ENCODE peak calls at places on chromosomes 16 and 17, in seven cellular contexts. One of them, this sample, is unnamed.

GRCh38 chr17:30316736-30317135 is 17.1 kb downstream of the TMIGD1 start:
- DNase-seq in K562: no peak
- DNase-seq in GM12878: no peak
- DNase-seq in HepG2: no peak
- DNase-seq in H1: no peak
- DNase-seq in SK-N-SH: no peak
- DNase-seq in GM12891: no peak
- DNase-seq in this sample: no peak

GRCh38 chr16:46757339-46758050 is 9.4 kb upstream of the MYLK3 start:
- DNase-seq in K562: peak; percentile 57
- DNase-seq in GM12878: no peak
- DNase-seq in SK-N-SH: peak; percentile 92
- DNase-seq in HepG2: no peak
- DNase-seq in H1: no peak
- DNase-seq in GM12891: no peak
- DNase-seq in this sample: no peak

GRCh38 chr17:45391291-45391690 is 41.4 kb downstream of the ARHGAP27 start:
- DNase-seq in HepG2: no peak
- DNase-seq in K562: no peak
- DNase-seq in H1: no peak
- DNase-seq in SK-N-SH: no peak
- DNase-seq in GM12891: no peak
- DNase-seq in GM12878: no peak
- DNase-seq in this sample: no peak

GRCh38 chr17:31472137-31472536 is 80.7 kb downstream of the RAB11FIP4 start:
- DNase-seq in H1: no peak
- DNase-seq in K562: peak; percentile 39
- DNase-seq in GM12891: no peak
- DNase-seq in GM12878: no peak
- DNase-seq in HepG2: peak; percentile 75
- DNase-seq in SK-N-SH: no peak
- DNase-seq in this sample: no peak

GRCh38 chr17:61482467-61482866 is 30.2 kb downstream of the TBX4 start:
- DNase-seq in K562: no peak
- DNase-seq in GM12878: no peak
- DNase-seq in SK-N-SH: no peak
- DNase-seq in HepG2: no peak
- DNase-seq in H1: no peak
- DNase-seq in GM12891: no peak
- DNase-seq in this sample: no peak

GRCh38 chr17:64174686-64175456 is 44.9 kb upstream of the ERN1 start:
- DNase-seq in H1: no peak
- DNase-seq in HepG2: no peak
- DNase-seq in K562: no peak
- DNase-seq in GM12878: no peak
- DNase-seq in GM12891: no peak
- DNase-seq in SK-N-SH: no peak
- DNase-seq in this sample: no peak

GRCh38 chr17:78143214-78144145 is 2.7 kb upstream of the C17orf99 start:
- DNase-seq in H1: no peak
- DNase-seq in K562: no peak
- DNase-seq in GM12891: no peak
- DNase-seq in HepG2: no peak
- DNase-seq in SK-N-SH: no peak
- DNase-seq in GM12878: no peak
- DNase-seq in this sample: no peak

GRCh38 chr17:31919802-31920525 is 16.8 kb upstream of the SUZ12 start:
- DNase-seq in SK-N-SH: no peak
- DNase-seq in K562: no peak
- DNase-seq in GM12891: no peak
- DNase-seq in GM12878: no peak
- DNase-seq in HepG2: peak; percentile 6
- DNase-seq in H1: no peak
- DNase-seq in this sample: no peak

GRCh38 chr17:64781394-64781793 is 119.3 kb upstream of the SMURF2 start:
- DNase-seq in K562: no peak
- DNase-seq in GM12891: peak; percentile 53
- DNase-seq in SK-N-SH: peak; percentile 62
- DNase-seq in HepG2: no peak
- DNase-seq in H1: no peak
- DNase-seq in GM12878: no peak
- DNase-seq in this sample: no peak

DNA sequence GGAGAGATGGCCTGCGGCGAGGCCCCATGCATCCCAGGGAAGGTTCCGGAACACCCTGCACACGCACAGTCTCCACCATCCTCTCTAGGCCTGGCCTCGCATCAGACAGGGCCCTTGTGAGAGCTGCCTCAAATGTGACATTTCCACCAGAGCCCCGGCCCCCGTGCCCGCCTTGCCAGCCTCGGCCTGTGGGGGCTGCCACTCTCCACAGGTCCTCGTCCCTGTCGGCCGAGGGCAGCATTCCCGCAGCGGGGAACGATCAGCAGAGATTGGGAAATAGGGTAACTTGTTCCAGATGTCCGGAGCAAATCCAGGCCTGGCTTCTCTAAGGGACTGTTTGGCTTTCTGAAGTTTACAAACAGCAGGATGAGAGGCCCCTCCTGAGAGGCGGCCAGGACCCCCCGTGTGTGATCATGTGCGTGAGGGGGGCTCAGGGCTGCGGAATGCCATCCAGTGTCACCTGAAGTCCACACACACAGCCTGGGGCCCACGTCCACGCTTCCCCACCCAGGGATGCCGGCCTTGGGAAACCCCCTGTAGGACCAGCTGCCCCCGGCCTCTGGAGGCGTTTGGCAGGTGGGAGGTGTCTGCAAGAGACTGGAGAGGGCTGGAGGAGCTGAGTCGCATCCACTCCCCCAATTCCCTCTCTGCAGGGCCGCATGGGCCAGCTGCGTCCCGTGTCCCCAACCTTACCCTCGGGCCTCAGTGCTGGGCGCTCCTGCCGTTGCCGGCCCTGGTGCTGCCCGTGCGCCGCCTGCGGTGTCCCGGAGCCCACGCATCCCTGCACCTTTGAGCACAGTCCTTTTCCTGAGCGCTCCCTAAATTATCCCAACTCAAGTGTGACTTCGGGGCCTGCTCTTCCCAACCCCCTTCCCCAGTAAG is 70.4 kb downstream of the ZDHHC7 start:
- DNase-seq in SK-N-SH: peak; percentile 93
- DNase-seq in K562: no peak
- DNase-seq in H1: no peak
- DNase-seq in GM12891: no peak
- DNase-seq in GM12878: no peak
- DNase-seq in HepG2: no peak
- DNase-seq in this sample: no peak
- TF ChIP-seq TAF1 in SK-N-SH: no peak
- TF ChIP-seq TAF1 in K562: no peak
- TF ChIP-seq TAF1 in H1: no peak
- TF ChIP-seq TAF1 in GM12891: no peak
- TF ChIP-seq TAF1 in GM12878: no peak
- TF ChIP-seq TAF1 in HepG2: no peak
- TF ChIP-seq TAF1 in this sample: no peak

DNA sequence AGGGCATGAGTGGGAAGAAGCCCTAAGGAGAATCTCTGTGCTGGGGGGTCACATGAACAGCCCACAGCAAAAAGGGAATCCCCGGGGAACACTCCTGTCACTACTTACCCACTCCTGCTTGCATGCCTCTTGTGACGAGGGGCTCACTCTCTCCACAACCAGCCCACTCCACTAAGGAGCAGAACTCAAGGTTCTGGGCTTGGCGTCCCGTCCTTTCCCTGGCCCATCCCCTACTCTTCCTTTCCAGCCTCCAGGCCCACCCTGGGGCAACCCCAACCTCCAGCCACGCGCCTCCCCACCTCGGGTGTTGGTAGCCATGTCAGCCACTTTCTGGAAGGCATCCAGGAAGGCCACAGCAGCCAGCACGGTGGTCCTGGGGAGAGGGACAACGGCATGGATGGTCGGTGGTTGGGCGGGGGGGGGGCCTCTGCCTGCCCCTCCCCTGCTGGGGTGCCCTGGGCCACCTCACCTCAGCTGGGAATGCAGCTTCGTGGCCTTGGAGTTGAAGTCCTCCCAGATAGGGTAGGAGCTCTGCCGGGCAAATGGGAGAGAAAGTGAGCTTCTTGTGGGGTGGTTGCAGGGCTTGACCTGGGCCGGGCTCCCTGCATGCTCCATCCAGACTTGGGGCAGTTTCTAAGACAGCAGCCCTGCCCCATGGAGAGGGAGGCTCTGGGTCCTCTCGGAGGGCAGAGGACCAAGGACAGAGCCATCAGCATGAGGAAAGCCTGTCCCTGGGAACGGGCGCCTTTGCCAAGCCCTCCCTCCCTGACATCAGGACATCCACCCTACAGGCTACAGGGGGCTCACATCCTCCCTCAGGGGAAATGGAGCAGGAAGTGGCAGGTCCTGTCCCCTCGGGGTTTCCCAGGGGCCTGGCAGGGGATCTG is 5.1 kb downstream of the MTSS2 start:
- DNase-seq in K562: no peak
- DNase-seq in HepG2: no peak
- DNase-seq in SK-N-SH: no peak
- DNase-seq in H1: no peak
- DNase-seq in GM12891: no peak
- DNase-seq in GM12878: no peak
- DNase-seq in this sample: no peak
- TF ChIP-seq TAF1 in K562: no peak
- TF ChIP-seq TAF1 in HepG2: no peak
- TF ChIP-seq TAF1 in SK-N-SH: no peak
- TF ChIP-seq TAF1 in H1: no peak
- TF ChIP-seq TAF1 in GM12891: no peak
- TF ChIP-seq TAF1 in GM12878: no peak
- TF ChIP-seq TAF1 in this sample: no peak

GRCh38 chr17:28743243-28744103 is at the start of gene TRAF4:
- DNase-seq in GM12891: peak; percentile 73
- DNase-seq in HepG2: peak; percentile 73
- DNase-seq in SK-N-SH: peak; percentile 92
- DNase-seq in GM12878: no peak
- DNase-seq in H1: no peak
- DNase-seq in K562: peak; percentile 95
- DNase-seq in this sample: peak; percentile 74
- TF ChIP-seq TAF1 in GM12891: peak; percentile 78
- TF ChIP-seq TAF1 in HepG2: no peak
- TF ChIP-seq TAF1 in SK-N-SH: peak; percentile 82
- TF ChIP-seq TAF1 in GM12878: peak; percentile 96
- TF ChIP-seq TAF1 in H1: peak; percentile 93
- TF ChIP-seq TAF1 in K562: peak; percentile 82
- TF ChIP-seq TAF1 in this sample: peak; percentile 85

DNA sequence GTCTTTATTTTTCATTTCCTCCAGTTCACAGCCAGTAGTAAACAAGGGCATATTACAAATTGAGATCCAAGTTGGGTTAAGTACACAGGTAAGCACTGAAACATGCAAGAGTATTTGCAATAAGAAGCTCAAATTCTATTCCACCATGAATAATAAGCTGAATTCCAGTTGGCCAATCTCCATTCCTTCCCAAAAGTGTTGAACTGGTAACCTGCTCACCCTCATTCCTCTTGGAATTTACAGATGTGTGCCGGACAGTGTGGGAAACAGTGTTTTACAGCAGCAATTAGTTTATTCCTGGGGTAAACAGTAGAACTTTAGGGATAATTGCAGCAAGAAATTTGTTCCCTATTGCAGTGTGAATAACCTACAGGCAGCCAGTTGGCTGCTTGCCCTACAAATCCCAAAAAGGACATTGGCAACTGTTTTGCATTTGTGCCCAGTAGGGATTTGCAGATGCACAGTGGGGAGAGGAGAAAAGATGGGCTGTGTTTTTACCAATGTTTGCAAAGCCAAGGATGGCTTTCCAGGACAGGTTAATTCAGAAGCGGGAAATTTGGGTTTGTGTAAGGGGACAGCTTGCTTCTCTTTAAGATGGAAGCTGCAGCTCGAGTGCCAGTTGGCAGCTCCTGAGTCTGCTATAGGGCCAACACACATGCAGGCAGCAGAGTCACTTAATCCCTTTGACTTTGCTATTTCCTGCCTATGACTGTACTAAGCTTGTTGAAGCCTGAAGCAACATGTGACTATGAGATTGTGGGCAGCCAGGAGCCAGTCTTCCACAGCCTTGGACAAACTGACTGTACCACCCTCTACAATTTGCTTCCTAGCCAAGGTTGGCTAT is 318.9 kb downstream of the MAP2K6 start:
- DNase-seq in H1: no peak
- DNase-seq in GM12891: no peak
- DNase-seq in K562: no peak
- DNase-seq in SK-N-SH: no peak
- DNase-seq in HepG2: no peak
- DNase-seq in GM12878: no peak
- DNase-seq in this sample: no peak
- TF ChIP-seq TAF1 in H1: no peak
- TF ChIP-seq TAF1 in GM12891: no peak
- TF ChIP-seq TAF1 in K562: no peak
- TF ChIP-seq TAF1 in SK-N-SH: no peak
- TF ChIP-seq TAF1 in HepG2: no peak
- TF ChIP-seq TAF1 in GM12878: no peak
- TF ChIP-seq TAF1 in this sample: no peak

GRCh38 chr16:82433042-82433441 is 193.7 kb upstream of the CDH13 start:
- DNase-seq in SK-N-SH: no peak
- DNase-seq in GM12878: no peak
- DNase-seq in HepG2: no peak
- DNase-seq in K562: no peak
- DNase-seq in GM12891: no peak
- DNase-seq in H1: no peak
- DNase-seq in this sample: no peak

GRCh38 chr16:82432261-82432660 is 194.5 kb upstream of the CDH13 start:
- DNase-seq in H1: no peak
- DNase-seq in SK-N-SH: no peak
- DNase-seq in GM12891: no peak
- DNase-seq in GM12878: no peak
- DNase-seq in K562: no peak
- DNase-seq in HepG2: no peak
- DNase-seq in this sample: no peak
- TF ChIP-seq TAF1 in H1: no peak
- TF ChIP-seq TAF1 in SK-N-SH: no peak
- TF ChIP-seq TAF1 in GM12891: no peak
- TF ChIP-seq TAF1 in GM12878: no peak
- TF ChIP-seq TAF1 in K562: no peak
- TF ChIP-seq TAF1 in HepG2: no peak
- TF ChIP-seq TAF1 in this sample: no peak

GRCh38 chr17:76527430-76528111 is 9.9 kb downstream of the CYGB start:
- DNase-seq in SK-N-SH: peak; percentile 71
- DNase-seq in K562: no peak
- DNase-seq in GM12878: no peak
- DNase-seq in HepG2: peak; percentile 80
- DNase-seq in GM12891: no peak
- DNase-seq in H1: no peak
- DNase-seq in this sample: no peak
- TF ChIP-seq TAF1 in SK-N-SH: no peak
- TF ChIP-seq TAF1 in K562: no peak
- TF ChIP-seq TAF1 in GM12878: no peak
- TF ChIP-seq TAF1 in HepG2: no peak
- TF ChIP-seq TAF1 in GM12891: no peak
- TF ChIP-seq TAF1 in H1: no peak
- TF ChIP-seq TAF1 in this sample: no peak

DNA sequence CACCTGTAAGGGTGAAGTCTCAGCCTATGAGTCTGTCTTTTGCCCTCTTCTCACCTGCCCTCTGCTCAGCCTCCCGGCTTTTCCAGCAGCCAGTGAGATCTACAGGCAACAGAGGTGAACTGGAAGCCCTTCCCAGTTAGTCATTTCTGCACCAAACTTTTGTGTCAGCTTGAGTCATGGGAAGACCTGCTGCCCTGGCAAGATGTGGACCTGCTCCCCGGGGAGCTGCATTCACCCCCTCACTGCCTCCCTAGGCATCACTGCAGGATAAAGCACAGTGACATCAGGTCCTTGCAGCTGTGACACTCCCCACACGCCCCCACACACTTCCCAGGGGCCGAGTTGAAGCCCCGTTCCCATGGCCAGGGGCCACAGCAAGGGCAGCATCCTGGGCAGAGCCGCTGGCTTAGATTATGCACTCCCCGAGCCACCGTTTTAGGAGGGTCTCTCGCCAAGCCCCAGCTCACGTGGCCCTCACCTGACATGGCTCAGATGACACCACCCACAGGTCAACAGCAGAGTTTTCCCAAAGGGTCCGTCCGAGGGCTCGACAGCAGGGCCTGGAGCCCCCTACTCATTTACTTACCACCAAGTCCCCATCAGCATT is 6.5 kb upstream of the ABR start:
- DNase-seq in GM12891: no peak
- DNase-seq in GM12878: no peak
- DNase-seq in HepG2: no peak
- DNase-seq in K562: no peak
- DNase-seq in H1: no peak
- DNase-seq in SK-N-SH: no peak
- DNase-seq in this sample: no peak
- TF ChIP-seq TAF1 in GM12891: no peak
- TF ChIP-seq TAF1 in GM12878: no peak
- TF ChIP-seq TAF1 in HepG2: no peak
- TF ChIP-seq TAF1 in K562: no peak
- TF ChIP-seq TAF1 in H1: no peak
- TF ChIP-seq TAF1 in SK-N-SH: no peak
- TF ChIP-seq TAF1 in this sample: no peak